ENCODE peak calls at places on chromosomes 6 and 20, in five cellular contexts. I is Peyer's patch; M is activated naive CD4-positive, alpha-beta T cell treated with Interleukin-2 at 50 U/mL for 16 hours; E is non-pigmented ciliary epithelial cell; F is dermis microvascular lymphatic vessel endothelial cell. C is an unnamed sample.

GRCh38 chr20:32685541-32686529 is 12.1 kb upstream of the C20orf203 start:
- DNase-seq in I (no peak), M (no peak), E (peak), F (no peak), C (no peak)

GRCh38 chr6:4383910-4384637 is 248.7 kb upstream of the ECI2 start:
- DNase-seq in I (no peak), M (no peak), E (no peak), F (no peak), C (no peak)

GRCh38 chr20:18588554-18589043 is 745 bp downstream of the DTD1 start:
- DNase-seq in I (no peak), M (no peak), E (no peak), F (no peak), C (no peak)

GRCh38 chr6:114569643-114570042 is 226.8 kb upstream of the HS3ST5 start:
- DNase-seq in I (no peak), M (no peak), E (no peak), F (no peak), C (no peak)

GRCh38 chr6:143676437-143677045 is 1.2 kb upstream of the PHACTR2 start:
- DNase-seq in I (no peak), M (no peak), E (no peak), F (no peak), C (no peak)

GRCh38 chr6:127103482-127103881 is 15.0 kb upstream of the RSPO3 start:
- DNase-seq in I (no peak), M (no peak), E (no peak), F (no peak), C (no peak)

GRCh38 chr6:4849214-4849613 is 73.0 kb downstream of the CDYL start:
- DNase-seq in I (no peak), M (no peak), E (no peak), F (no peak), C (no peak)

GRCh38 chr6:2157441-2158127 is 87.8 kb downstream of the GMDS start:
- DNase-seq in I (no peak), M (no peak), E (peak), F (no peak), C (no peak)

GRCh38 chr6:15978426-15978825 is 150.5 kb upstream of the MYLIP start:
- DNase-seq in I (no peak), M (no peak), E (no peak), F (no peak), C (no peak)

GRCh38 chr20:48827880-48828733 is at the start of gene PREX1:
- DNase-seq in I (peak), M (peak), E (no peak), F (peak), C (peak)

GRCh38 chr6:117840541-117840983 is 66.5 kb upstream of the SLC35F1 start:
- DNase-seq in I (no peak), M (no peak), E (peak), F (peak), C (no peak)

GRCh38 chr20:32537657-32538525 is 47.2 kb downstream of the NOL4L start:
- DNase-seq in I (no peak), M (no peak), E (no peak), F (no peak), C (no peak)

GRCh38 chr6:96410467-96410866 is 111.1 kb upstream of the UFL1 start:
- DNase-seq in I (no peak), M (no peak), E (no peak), F (no peak), C (no peak)

GRCh38 chr20:38418509-38419204 is 16.5 kb downstream of the SNHG17 start:
- DNase-seq in I (no peak), M (no peak), E (no peak), F (no peak), C (no peak)

GRCh38 chr6:126444874-126445273 is 105.0 kb downstream of the CENPW start:
- DNase-seq in I (no peak), M (no peak), E (peak), F (no peak), C (no peak)

GRCh38 chr6:26358511-26358981 is 6.5 kb upstream of the BTN3A2 start:
- DNase-seq in I (no peak), M (no peak), E (no peak), F (no peak), C (no peak)

GRCh38 chr6:90403489-90404381 is 107.1 kb upstream of the BACH2 start:
- DNase-seq in I (no peak), M (no peak), E (peak), F (no peak), C (peak)

GRCh38 chr20:42483694-42484303 is 705.9 kb downstream of the PTPRT start:
- DNase-seq in I (no peak), M (no peak), E (no peak), F (no peak), C (peak)

GRCh38 chr20:36086767-36087166 is 67.8 kb upstream of the EPB41L1 start:
- DNase-seq in I (no peak), M (no peak), E (no peak), F (no peak), C (no peak)

GRCh38 chr20:53883098-53883762 is 187.2 kb downstream of the BCAS1 start:
- DNase-seq in I (no peak), M (peak), E (no peak), F (no peak), C (no peak)

GRCh38 chr20:38997622-38998021 is 35.5 kb downstream of the DHX35 start:
- DNase-seq in I (peak), M (peak), E (no peak), F (no peak), C (no peak)

GRCh38 chr6:152309648-152310047 is 327.5 kb downstream of the SYNE1 start:
- DNase-seq in I (peak), M (peak), E (no peak), F (no peak), C (no peak)

GRCh38 chr6:111470991-111471390 is 12.0 kb downstream of the REV3L start:
- DNase-seq in I (no peak), M (no peak), E (no peak), F (no peak), C (no peak)